ENCODE peak calls at places on chromosome 2, in four cellular contexts. K is NCI-H748 treated with DMSO at 0.1 percent for 48 hours, E is NCI-H446 treated with DMSO at 0.1 percent for 48 hours, P is psoas muscle. S is an unnamed sample.

GRCh38 chr2:173997269-173997668 is 32.1 kb upstream of the SP3 start:
- DNase-seq in K (no peak), E (peak; percentile 77), P (peak; percentile 89), S (no peak)

GRCh38 chr2:214075446-214075845 is 335.4 kb upstream of the VWC2L start:
- DNase-seq in K (no peak), E (no peak), P (no peak), S (no peak)

GRCh38 chr2:113173563-113174368 is at the start of gene PSD4:
- DNase-seq in K (no peak), E (no peak), P (peak; percentile 74), S (peak; percentile 79)

GRCh38 chr2:216857131-216857550 is 2.7 kb downstream of the TNP1 start:
- DNase-seq in K (no peak), E (no peak), P (no peak), S (peak; percentile 56)

GRCh38 chr2:129318581-129319421 is 660.7 kb upstream of the RAB6C start:
- DNase-seq in K (peak; percentile 18), E (no peak), P (no peak), S (no peak)

GRCh38 chr2:124039032-124039431 is 13.9 kb downstream of the CNTNAP5 start:
- DNase-seq in K (no peak), E (no peak), P (no peak), S (peak; percentile 65)

GRCh38 chr2:197248623-197249022 is 62.0 kb downstream of the ANKRD44 start:
- DNase-seq in K (no peak), E (no peak), P (no peak), S (no peak)

GRCh38 chr2:144671695-144672094 is 151.8 kb upstream of the ZEB2 start:
- DNase-seq in K (no peak), E (peak; percentile 33), P (no peak), S (no peak)

GRCh38 chr2:109611467-109612095 is 2.2 kb downstream of the SEPTIN10 start:
- DNase-seq in K (no peak), E (peak; percentile 39), P (no peak), S (no peak)

GRCh38 chr2:60213865-60214657 is 339.4 kb downstream of the BCL11A start:
- DNase-seq in K (no peak), E (peak; percentile 10), P (peak; percentile 22), S (peak; percentile 67)

GRCh38 chr2:129229830-129230441 is 749.5 kb upstream of the RAB6C start:
- DNase-seq in K (no peak), E (no peak), P (no peak), S (no peak)

GRCh38 chr2:29829841-29830240 is 91.5 kb downstream of the ALK start:
- DNase-seq in K (no peak), E (peak; percentile 77), P (no peak), S (no peak)

GRCh38 chr2:72605836-72606442 is 219.9 kb downstream of the EXOC6B start:
- DNase-seq in K (peak; percentile 0), E (no peak), P (no peak), S (peak; percentile 5)

GRCh38 chr2:148875387-148876051 is 492 bp downstream of the KIF5C start:
- DNase-seq in K (no peak), E (no peak), P (no peak), S (peak; percentile 45)

GRCh38 chr2:131827481-131828163 is 299.9 kb downstream of the CCDC74A start:
- DNase-seq in K (no peak), E (no peak), P (no peak), S (no peak)

GRCh38 chr2:230219419-230220331 is at the start of gene SP110:
- DNase-seq in K (no peak), E (no peak), P (peak; percentile 80), S (peak; percentile 85)

GRCh38 chr2:64454316-64455030 is 511 bp downstream of the LGALSL start:
- DNase-seq in K (no peak), E (no peak), P (peak; percentile 81), S (peak; percentile 80)

GRCh38 chr2:180938419-180938818 is 42.0 kb upstream of the UBE2E3 start:
- DNase-seq in K (no peak), E (no peak), P (no peak), S (no peak)

GRCh38 chr2:26457241-26457666 is 20.7 kb downstream of the OTOF start:
- DNase-seq in K (no peak), E (no peak), P (no peak), S (no peak)

S was measured in mesendoderm.